ENCODE peak calls at places on chromosomes 4 and X, in five cellular contexts. V is ovary, B is GM23248, L is PC-3, W is pancreas. K is an unnamed sample. For H3K4me1, the result is how much of the 10 kb centered on the place peaks cover.

GRCh38 chr4:81786063-81786763 is 314.5 kb upstream of the RASGEF1B start:
- DNase-seq in W (no peak), L (no peak), V (no peak), B (no peak), K (no peak)

GRCh38 chr4:101022151-101023024 is 324.9 kb downstream of the PPP3CA start:
- DNase-seq in L (peak), V (no peak), B (peak), W (no peak), K (no peak)

GRCh38 chrX:48461830-48462229 is 8.2 kb downstream of the SLC38A5 start:
- DNase-seq in B (peak), W (no peak), L (no peak), V (no peak), K (no peak)

GRCh38 chr4:114694770-114695169 is 96.2 kb downstream of the UGT8 start:
- DNase-seq in L (peak), V (no peak), B (peak), W (no peak), K (no peak)

GRCh38 chr4:48902266-48902665 is 4.3 kb downstream of the OCIAD2 start:
- DNase-seq in V (no peak), W (no peak), L (peak), B (peak), K (no peak)

GRCh38 chr4:111854494-111855087 is 290.7 kb upstream of the FAM241A start:
- DNase-seq in V (no peak), L (peak), B (peak), W (no peak), K (no peak)

GRCh38 chr4:189162073-189162789 is 778.4 kb upstream of the FRG1 start:
- DNase-seq in L (no peak), W (no peak), V (no peak), B (no peak), K (no peak)

GRCh38 chr4:54230479-54231418 is 1.7 kb downstream of the PDGFRA start:
- DNase-seq in V (peak), L (no peak), B (peak), W (no peak), K (no peak)

GRCh38 chrX:153828723-153829548 is 1.4 kb downstream of the PDZD4 start:
- DNase-seq in B (peak), L (no peak), V (no peak), W (no peak), K (no peak)

GRCh38 chrX:131262200-131262599 is 26.9 kb downstream of the IGSF1 start:
- DNase-seq in B (no peak), L (no peak), W (peak), V (no peak), K (no peak)

GRCh38 chr4:128840711-128841318 is 31.3 kb downstream of the JADE1 start:
- DNase-seq in V (no peak), W (no peak), L (no peak), B (no peak), K (no peak)

GRCh38 chr4:129929052-129929451 is 833.1 kb downstream of the C4orf33 start:
- DNase-seq in B (no peak), W (no peak), L (peak), V (no peak), K (no peak)

GRCh38 chr4:167622481-167623240 is 388.4 kb upstream of the SPOCK3 start:
- DNase-seq in V (no peak), L (peak), W (peak), B (peak), K (no peak)

GRCh38 chr4:58360354-58361133 is 1250.4 kb upstream of the IGFBP7 start:
- DNase-seq in B (no peak), L (no peak), W (no peak), V (no peak), K (no peak)

GRCh38 chr4:156934259-156934635 is 37.4 kb downstream of the PDGFC start:
- DNase-seq in W (no peak), L (no peak), B (no peak), V (no peak), K (no peak)

GRCh38 chrX:39974228-39974627 is 123.5 kb downstream of the BCOR start:
- DNase-seq in B (no peak), L (no peak), W (no peak), V (no peak), K (no peak)

GRCh38 chr4:120694973-120695372 is 227.6 kb downstream of the PRDM5 start:
- DNase-seq in W (no peak), B (peak), L (peak), V (peak), K (no peak)

GRCh38 chr4:41507292-41507933 is 30.5 kb upstream of the LIMCH1 start:
- DNase-seq in V (no peak), L (peak), B (peak), W (no peak), K (no peak)

GRCh38 chrX:72042860-72043248 is 88.9 kb downstream of the RTL5 start:
- DNase-seq in W (no peak), L (no peak), V (no peak), B (no peak), K (no peak)

GRCh38 chr4:139266583-139267257 is 13.3 kb downstream of the MGARP start:
- DNase-seq in L (no peak), B (peak), V (peak), W (peak), K (peak)

GRCh38 chrX:16786791-16787735 is 797 bp downstream of the TXLNG start:
- DNase-seq in W (no peak), L (peak), V (peak), B (peak), K (peak)

GRCh38 chrX:135984220-135984619 is 1.0 kb upstream of the SLC9A6 start:
- DNase-seq in V (no peak), L (no peak), B (no peak), W (no peak), K (no peak)

GRCh38 chr4:160026720-160027119 is 923.8 kb downstream of the RAPGEF2 start:
- DNase-seq in V (no peak), L (peak), B (no peak), W (no peak), K (no peak)

GRCh38 chr4:46450556-46450955 is 60.6 kb upstream of the GABRA2 start:
- DNase-seq in V (no peak), B (no peak), L (no peak), W (no peak), K (no peak)

GRCh38 chr4:145178740-145179139 is 1.6 kb downstream of the OTUD4 start:
- DNase-seq in B (no peak), V (no peak), W (no peak), L (no peak), K (peak)

GRCh38 chr4:3512279-3512678 is 19.9 kb downstream of the LRPAP1 start:
- DNase-seq in W (no peak), L (no peak), V (no peak), B (no peak), K (no peak)

GRCh38 chr4:23036503-23036902 is 343.8 kb downstream of the GBA3 start:
- DNase-seq in V (no peak), W (no peak), B (peak), L (peak), K (no peak)
- H3K4me3 ChIP-seq in V (no peak), W (no peak), B (no peak), L (no peak), K (no peak)

DNA sequence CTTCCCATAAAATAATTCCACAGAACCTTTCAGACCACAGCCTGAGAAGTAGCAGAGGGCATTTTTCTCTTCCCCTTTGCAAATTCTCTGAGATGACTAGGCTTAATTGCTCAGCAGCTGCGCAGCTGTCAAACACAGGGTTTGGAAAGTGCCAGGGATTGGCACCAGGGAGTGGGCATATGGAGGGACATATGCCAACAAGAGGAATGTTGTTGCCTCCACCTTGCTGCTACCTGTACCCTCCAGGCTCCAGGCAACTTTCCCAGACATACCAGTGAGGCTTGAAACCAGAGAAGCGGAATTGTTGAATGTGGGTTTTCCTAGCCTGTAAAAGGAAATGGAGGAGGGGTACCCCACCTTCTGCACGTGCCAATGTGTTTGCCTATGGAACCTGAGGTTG is 256.2 kb upstream of the GPR101 start:
- DNase-seq in B (no peak), V (no peak), W (no peak), L (no peak), K (no peak)
- H3K4me1 ChIP-seq in B (under half), V (under half), W (under half), L (under half), K (under half)

DNA sequence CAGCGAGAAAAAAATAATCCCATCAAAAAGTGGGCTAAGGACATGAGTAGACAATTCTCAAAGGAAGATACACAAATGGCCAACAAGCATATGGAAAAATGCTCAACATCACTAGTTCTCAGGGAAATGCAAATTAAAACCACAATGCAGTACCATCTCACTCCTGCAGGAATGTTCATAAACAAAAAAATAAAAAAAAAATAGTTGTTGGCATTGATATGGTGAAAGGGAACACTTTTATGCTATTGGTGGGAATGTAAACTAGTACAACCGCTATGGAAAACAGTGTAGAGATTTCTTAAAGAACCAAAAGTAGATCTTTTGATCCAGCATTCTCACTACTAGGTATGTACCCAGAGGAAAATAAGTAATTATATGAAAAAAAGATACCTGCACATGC is 508.3 kb upstream of the MAGEB2 start:
- DNase-seq in W (no peak), B (no peak), L (no peak), V (no peak), K (no peak)
- H3K27ac ChIP-seq in W (no peak), B (no peak), L (no peak), V (no peak), K (no peak)

GRCh38 chr4:185737489-185738037 is 74.4 kb downstream of the SORBS2 start:
- DNase-seq in B (no peak), V (no peak), W (no peak), L (no peak), K (no peak)
- H3K4me3 ChIP-seq in B (peak), V (peak), W (no peak), L (no peak), K (no peak)

GRCh38 chrX:107728342-107729099 is 47.1 kb downstream of the TSC22D3 start:
- DNase-seq in B (no peak), W (no peak), V (no peak), L (no peak), K (no peak)
- H3K4me1 ChIP-seq in B (under half), W (half or more), V (under half), L (half or more), K (under half)

GRCh38 chr4:187668683-187669082 is 326.9 kb upstream of the ZFP42 start:
- DNase-seq in W (no peak), B (peak), L (peak), V (no peak), K (no peak)

GRCh38 chr4:187664011-187664410 is 331.6 kb upstream of the ZFP42 start:
- DNase-seq in W (no peak), B (no peak), L (no peak), V (no peak), K (no peak)

GRCh38 chr4:187663076-187663475 is 332.5 kb upstream of the ZFP42 start:
- DNase-seq in V (no peak), W (no peak), B (no peak), L (no peak), K (no peak)

GRCh38 chr4:187666634-187667033 is 328.9 kb upstream of the ZFP42 start:
- DNase-seq in B (peak), W (no peak), L (no peak), V (no peak), K (no peak)

DNA sequence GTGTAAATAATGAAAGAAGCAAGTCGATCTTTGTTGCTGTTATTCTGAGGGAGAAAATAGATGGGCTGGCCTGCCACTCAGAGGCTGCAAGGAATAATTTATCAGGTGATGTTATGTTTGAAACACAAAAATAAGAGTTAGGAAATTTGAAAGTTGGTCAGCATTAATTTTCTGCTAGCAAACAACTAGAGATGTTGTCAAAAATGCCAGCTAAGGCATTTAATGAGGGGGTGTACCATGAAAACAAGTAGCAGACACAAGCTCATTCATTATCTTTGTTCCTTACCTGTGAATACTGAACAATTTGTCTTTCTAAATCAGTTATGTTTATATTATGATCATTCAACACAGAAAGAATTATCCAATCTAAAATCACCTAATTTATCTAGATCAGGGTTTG is 328.5 kb upstream of the ZFP42 start:
- DNase-seq in W (no peak), V (no peak), B (no peak), L (no peak), K (no peak)
- H3K27ac ChIP-seq in W (no peak), V (no peak), B (no peak), L (no peak), K (no peak)

K was measured in CD8-positive, alpha-beta T cell.